ENCODE peak calls at places on chromosomes 5 and 9, in five cellular contexts. G is thyroid gland, C is spleen, V is lower leg skin, J is adrenal gland. Z is an unnamed sample.

GRCh38 chr9:94952553-94953373 is 226.3 kb downstream of the AOPEP start:
- DNase-seq in J (peak), C (no peak), G (peak), V (no peak), Z (no peak)

GRCh38 chr9:78903581-78903980 is 606.7 kb downstream of the PSAT1 start:
- DNase-seq in J (no peak), C (no peak), V (no peak), G (no peak), Z (peak)

GRCh38 chr5:65172486-65173129 is 309.1 kb downstream of the ADAMTS6 start:
- DNase-seq in J (no peak), G (no peak), C (no peak), V (no peak), Z (peak)

GRCh38 chr5:131640043-131640856 is 5.2 kb upstream of the RAPGEF6 start:
- DNase-seq in C (no peak), J (no peak), V (no peak), G (no peak), Z (peak)

GRCh38 chr9:71814226-71814625 is 45.9 kb upstream of the CEMIP2 start:
- DNase-seq in V (no peak), C (no peak), J (no peak), G (peak), Z (no peak)

GRCh38 chr9:33884856-33885701 is 68.1 kb downstream of the UBE2R2 start:
- DNase-seq in J (peak), C (no peak), G (peak), V (no peak), Z (peak)

GRCh38 chr5:54917323-54917722 is 68.1 kb downstream of the ESM1 start:
- DNase-seq in C (no peak), V (no peak), G (no peak), J (no peak), Z (no peak)

GRCh38 chr5:178376906-178377582 is 144.4 kb upstream of the PHYKPL start:
- DNase-seq in J (no peak), V (no peak), C (peak), G (peak), Z (peak)

GRCh38 chr5:151846765-151847164 is 75.0 kb downstream of the G3BP1 start:
- DNase-seq in J (no peak), V (no peak), G (no peak), C (no peak), Z (no peak)

GRCh38 chr9:34072410-34072809 is 23.7 kb upstream of the UBAP2 start:
- DNase-seq in G (peak), C (no peak), V (no peak), J (no peak), Z (no peak)

GRCh38 chr5:109743770-109744212 is 54.1 kb downstream of the MAN2A1 start:
- DNase-seq in G (no peak), V (no peak), C (no peak), J (peak), Z (peak)

GRCh38 chr5:15236911-15237508 is 263.0 kb upstream of the FBXL7 start:
- DNase-seq in V (no peak), G (no peak), C (no peak), J (no peak), Z (no peak)

GRCh38 chr9:35972093-35972492 is 14.1 kb upstream of the OR2S2 start:
- DNase-seq in J (no peak), C (no peak), V (no peak), G (no peak), Z (no peak)

GRCh38 chr9:78592866-78593265 is 295.9 kb downstream of the PSAT1 start:
- DNase-seq in G (no peak), C (no peak), V (no peak), J (no peak), Z (peak)

GRCh38 chr9:88973281-88974045 is 17.8 kb upstream of the S1PR3 start:
- DNase-seq in C (no peak), G (no peak), J (peak), V (peak), Z (no peak)

GRCh38 chr9:122468735-122469134 is 9.0 kb downstream of the OR1J1 start:
- DNase-seq in V (no peak), G (no peak), C (no peak), J (no peak), Z (peak)

GRCh38 chr9:5499889-5500398 is 10.4 kb upstream of the PDCD1LG2 start:
- DNase-seq in J (peak), C (no peak), V (no peak), G (no peak), Z (peak)

GRCh38 chr9:114525505-114525904 is 20.2 kb upstream of the WHRN start:
- DNase-seq in J (no peak), G (no peak), V (no peak), C (no peak), Z (peak)

GRCh38 chr5:140266471-140267200 is 36.3 kb downstream of the PFDN1 start:
- DNase-seq in C (no peak), J (no peak), V (no peak), G (no peak), Z (no peak)

GRCh38 chr9:113674436-113674835 is 201.7 kb upstream of the ZNF618 start:
- DNase-seq in J (peak), G (no peak), C (no peak), V (no peak), Z (peak)

GRCh38 chr5:171627936-171628335 is 157.7 kb upstream of the SMIM23 start:
- DNase-seq in J (no peak), V (peak), C (no peak), G (no peak), Z (no peak)

GRCh38 chr5:169100735-169101075 is 200.2 kb downstream of the SLIT3 start:
- DNase-seq in C (no peak), G (peak), V (peak), J (no peak), Z (no peak)

GRCh38 chr9:89770779-89771178 is 166.0 kb downstream of the GADD45G start:
- DNase-seq in V (no peak), C (peak), J (no peak), G (no peak), Z (no peak)

GRCh38 chr5:133870661-133871060 is 97.8 kb downstream of the C5orf15 start:
- DNase-seq in J (no peak), G (no peak), C (no peak), V (no peak), Z (peak)

GRCh38 chr5:179827684-179828083 is 7.0 kb downstream of the SQSTM1 start:
- DNase-seq in V (no peak), G (no peak), J (peak), C (peak), Z (peak)

GRCh38 chr5:133287500-133287899 is 235.7 kb downstream of the HSPA4 start:
- DNase-seq in G (peak), C (no peak), V (no peak), J (peak), Z (peak)

GRCh38 chr5:173963107-173963506 is 25.9 kb upstream of the C5orf47 start:
- DNase-seq in G (no peak), V (no peak), C (no peak), J (peak), Z (peak)

GRCh38 chr5:179345429-179346321 is at the start of gene ADAMTS2:
- DNase-seq in C (peak), V (peak), J (peak), G (peak), Z (peak)

GRCh38 chr5:117888688-117889087 is 1099.7 kb downstream of the DTWD2 start:
- DNase-seq in G (no peak), C (no peak), V (no peak), J (no peak), Z (peak)

GRCh38 chr5:61933787-61934626 is 372.0 kb upstream of the KIF2A start:
- DNase-seq in C (no peak), G (peak), V (no peak), J (peak), Z (peak)

GRCh38 chr5:119655081-119655480 is 25.7 kb downstream of the FAM170A start:
- DNase-seq in G (no peak), V (no peak), C (no peak), J (no peak), Z (no peak)

GRCh38 chr5:120366047-120366446 is 98.1 kb upstream of the PRR16 start:
- DNase-seq in C (no peak), V (no peak), J (no peak), G (no peak), Z (peak)

GRCh38 chr9:107711528-107711927 is 222.0 kb upstream of the KLF4 start:
- DNase-seq in G (peak), C (no peak), V (peak), J (peak), Z (peak)

GRCh38 chr9:15390200-15390599 is 32.5 kb upstream of the SNAPC3 start:
- DNase-seq in C (no peak), J (no peak), V (no peak), G (no peak), Z (no peak)

GRCh38 chr9:78320875-78321496 is 24.1 kb downstream of the PSAT1 start:
- DNase-seq in J (no peak), V (peak), C (no peak), G (no peak), Z (no peak)

GRCh38 chr5:134874831-134875655 is 872 bp downstream of the TXNDC15 start:
- DNase-seq in J (peak), G (peak), C (peak), V (peak), Z (peak)

GRCh38 chr9:36928670-36929349 is 105.3 kb downstream of the PAX5 start:
- DNase-seq in V (no peak), G (no peak), C (no peak), J (no peak), Z (peak)

GRCh38 chr9:74942801-74943200 is 9.9 kb downstream of the C9orf40 start:
- DNase-seq in J (no peak), V (no peak), G (no peak), C (no peak), Z (peak)

GRCh38 chr5:72280655-72281069 is 39.4 kb downstream of the MRPS27 start:
- DNase-seq in J (no peak), C (no peak), V (no peak), G (peak), Z (peak)

GRCh38 chr9:85483214-85483613 is 258.5 kb downstream of the AGTPBP1 start:
- DNase-seq in C (no peak), J (no peak), V (no peak), G (no peak), Z (no peak)

DNA sequence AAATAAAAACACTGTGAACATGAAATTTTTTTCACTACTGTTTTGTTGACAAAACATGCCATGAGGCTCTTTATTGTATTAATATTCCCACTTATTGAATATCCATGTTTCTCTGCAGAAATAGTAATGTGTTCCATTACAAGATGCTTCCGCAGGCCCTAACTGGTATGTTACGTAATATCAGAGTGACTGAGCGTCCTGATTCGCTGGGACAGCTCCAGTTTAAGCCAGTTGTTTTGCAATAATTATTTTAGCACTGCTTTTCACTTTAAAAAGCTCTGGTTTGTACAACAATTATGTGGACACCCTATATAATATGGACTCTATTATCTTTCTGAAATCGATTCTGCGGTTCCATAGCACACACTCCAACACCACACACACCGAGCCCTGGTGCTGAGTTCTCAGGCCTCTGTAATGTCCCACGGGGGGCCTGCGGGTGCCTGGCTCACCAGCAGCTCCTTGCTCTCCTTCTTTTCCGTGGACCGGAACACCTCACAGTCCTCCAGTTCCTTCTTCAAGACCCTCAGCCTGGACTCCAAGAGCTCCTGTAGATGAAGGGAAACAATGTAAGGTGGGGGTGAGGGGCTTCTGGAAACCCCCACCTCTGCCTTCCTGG is 1.8 kb downstream of the TRIM7 start:
- DNase-seq in V (no peak), J (no peak), C (peak), G (no peak), Z (peak)
- TF ChIP-seq POLR2A in V (no peak), J (no peak), C (no peak), G (no peak), Z (no peak)

DNA sequence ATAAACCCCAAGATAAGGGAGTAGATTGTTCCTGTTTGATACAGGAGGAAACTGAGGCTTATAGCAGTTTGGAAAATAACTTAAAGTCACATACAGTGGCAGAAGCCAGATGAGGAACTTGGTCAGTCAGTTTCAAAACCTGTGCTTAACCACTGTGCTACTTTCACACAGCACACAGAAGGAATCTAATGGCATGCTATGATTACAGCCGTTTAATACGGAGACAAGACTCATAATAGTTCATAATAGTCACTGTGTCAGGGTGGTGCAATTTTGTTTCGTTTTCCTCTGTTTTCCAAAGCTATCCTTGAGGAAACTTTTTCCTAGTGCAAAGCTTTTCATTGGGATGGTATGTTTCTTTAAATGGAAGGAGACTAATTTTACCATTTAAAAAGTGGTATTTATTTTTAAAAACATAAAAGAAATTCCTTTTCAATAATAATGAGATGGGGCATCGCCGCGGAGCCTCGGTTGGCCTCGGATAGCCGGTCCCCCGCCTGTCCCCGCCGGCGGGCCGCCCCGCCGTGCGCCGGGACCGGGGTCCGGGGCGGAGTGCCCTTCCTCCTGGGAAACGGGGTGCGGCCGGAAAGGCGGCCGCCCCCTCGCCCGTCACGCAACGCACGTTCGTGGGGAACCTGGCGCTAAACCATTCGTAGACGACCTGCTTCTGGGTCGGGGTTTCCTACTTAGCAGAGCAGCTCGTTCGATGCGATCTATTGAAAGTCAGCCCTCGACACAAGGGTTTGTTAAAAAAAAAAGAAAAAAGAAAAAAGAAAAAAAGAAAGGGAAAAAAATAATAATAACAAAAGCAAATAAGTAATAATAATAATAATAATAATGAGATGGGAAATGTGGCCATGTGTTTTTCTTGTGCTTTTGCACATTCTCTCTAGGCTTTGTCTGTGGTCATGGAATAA is 112.6 kb downstream of the GCNT1 start:
- DNase-seq in V (no peak), C (peak), G (no peak), J (no peak), Z (no peak)
- TF ChIP-seq POLR2A in V (no peak), C (no peak), G (no peak), J (no peak), Z (no peak)

GRCh38 chr5:124889522-124889828 is 143.0 kb upstream of the ZNF608 start:
- DNase-seq in J (no peak), G (no peak), V (no peak), C (no peak), Z (no peak)

GRCh38 chr5:124892185-124892848 is 145.9 kb upstream of the ZNF608 start:
- DNase-seq in G (no peak), J (no peak), C (no peak), V (no peak), Z (no peak)

GRCh38 chr5:124889850-124890249 is 143.4 kb upstream of the ZNF608 start:
- DNase-seq in G (no peak), C (no peak), J (no peak), V (no peak), Z (no peak)

GRCh38 chr5:124888622-124889521 is 142.4 kb upstream of the ZNF608 start:
- DNase-seq in V (no peak), G (no peak), C (no peak), J (no peak), Z (no peak)

GRCh38 chr5:124891179-124891578 is 144.7 kb upstream of the ZNF608 start:
- DNase-seq in C (no peak), J (no peak), V (no peak), G (no peak), Z (no peak)
- TF ChIP-seq POLR2A in C (no peak), J (no peak), V (no peak), G (no peak), Z (no peak)

DNA sequence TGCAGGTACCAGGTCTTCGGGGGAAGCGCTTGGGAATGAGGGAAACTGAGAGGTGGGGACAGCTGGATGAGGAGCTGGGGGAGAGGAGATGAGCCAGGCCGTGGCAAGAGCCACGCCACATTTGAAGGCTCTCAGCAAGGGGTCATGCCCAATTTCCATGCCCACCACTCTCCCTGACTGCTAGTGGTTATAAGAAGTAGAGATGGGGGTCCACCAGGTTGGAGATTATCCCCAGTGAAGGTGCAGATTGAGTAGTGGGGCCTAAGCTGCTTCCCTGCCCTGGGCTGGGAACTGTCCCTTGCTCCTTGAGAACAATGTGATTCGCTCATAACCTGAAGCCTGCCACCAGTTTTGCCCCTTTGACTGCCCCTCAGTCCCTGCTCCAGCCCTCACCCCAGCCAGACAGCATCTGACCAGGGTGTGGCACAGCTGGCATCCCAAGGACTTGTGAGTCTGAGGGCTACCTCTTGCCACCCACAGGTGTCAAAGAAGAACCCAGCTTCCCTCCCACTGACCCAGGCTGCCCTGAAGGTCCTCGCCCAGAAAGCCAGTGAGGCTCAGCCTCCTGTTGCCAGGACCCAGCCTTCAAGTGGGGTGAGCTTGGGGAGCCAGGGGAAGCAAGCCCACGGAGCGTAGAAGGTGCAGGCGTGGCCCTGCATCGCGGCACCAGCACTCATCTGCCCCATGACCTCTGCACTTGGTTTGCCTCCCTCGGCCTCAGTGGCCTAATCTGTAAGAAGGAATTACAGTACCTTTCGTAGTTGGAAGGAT is 21.5 kb downstream of the CD74 start:
- DNase-seq in C (no peak), V (no peak), G (no peak), J (no peak), Z (no peak)
- TF ChIP-seq POLR2A in C (no peak), V (no peak), G (no peak), J (no peak), Z (no peak)

Z was measured in IMR-90.